ENCODE peak calls at places on chromosomes 7 and 10, in nine cellular contexts. T is naive thymus-derived CD4-positive, alpha-beta T cell; Y is lower lobe of right lung; I is body of pancreas; V is SK-N-SH; D is fibroblast of lung; A is HepG2; B is transverse colon; S is right lobe of liver. O is an unnamed sample.

GRCh38 chr10:129727495-129727894 is 236.6 kb downstream of the EBF3 start:
- DNase-seq in V (no peak), T (no peak), Y (no peak), B (no peak), A (no peak), I (no peak), S (no peak), D (no peak), O (no peak)

GRCh38 chr10:98511861-98512260 is 65.1 kb upstream of the HPS1 start:
- DNase-seq in I (peak; percentile 20), B (no peak), D (no peak), T (no peak), S (no peak), A (no peak), V (no peak), Y (no peak), O (no peak)

GRCh38 chr7:27678617-27679260 is 16.1 kb upstream of the HIBADH start:
- DNase-seq in D (peak; percentile 19), B (no peak), V (no peak), Y (no peak), T (no peak), S (no peak), A (peak; percentile 66), I (no peak), O (no peak)

GRCh38 chr7:138116156-138116555 is 39.9 kb downstream of the AKR1D1 start:
- DNase-seq in T (no peak), Y (no peak), I (no peak), B (no peak), S (no peak), A (no peak), D (peak; percentile 9), V (no peak), O (no peak)

GRCh38 chr7:44311561-44312495 is 13.6 kb downstream of the CAMK2B start:
- DNase-seq in D (no peak), S (peak; percentile 28), T (no peak), V (no peak), I (no peak), B (no peak), A (no peak), Y (no peak), O (peak; percentile 7)

GRCh38 chr7:103657474-103657894 is 211.5 kb upstream of the SLC26A5 start:
- DNase-seq in Y (no peak), T (no peak), S (no peak), V (no peak), B (no peak), D (no peak), I (no peak), A (no peak), O (no peak)

GRCh38 chr10:133292919-133293809 is 15.5 kb downstream of the TUBGCP2 start:
- DNase-seq in S (no peak), I (peak; percentile 55), Y (no peak), T (no peak), V (peak; percentile 34), D (peak; percentile 56), A (no peak), B (no peak), O (no peak)

GRCh38 chr7:157602581-157602980 is 265.8 kb downstream of the DNAJB6 start:
- DNase-seq in Y (no peak), S (no peak), B (no peak), I (no peak), D (no peak), T (no peak), V (no peak), A (no peak), O (no peak)

GRCh38 chr7:98795741-98796493 is 73.9 kb downstream of the TMEM130 start:
- DNase-seq in T (no peak), B (no peak), S (no peak), A (no peak), V (no peak), I (no peak), D (no peak), Y (no peak), O (no peak)

GRCh38 chr10:86635402-86635801 is 18.9 kb upstream of the OPN4 start:
- DNase-seq in Y (no peak), T (no peak), V (no peak), S (no peak), B (no peak), D (peak; percentile 62), A (no peak), I (no peak), O (no peak)

GRCh38 chr7:24239260-24239659 is 44.7 kb upstream of the NPY start:
- DNase-seq in S (no peak), Y (no peak), A (no peak), I (no peak), T (no peak), V (no peak), D (no peak), B (no peak), O (no peak)

GRCh38 chr10:121792198-121792597 is 135.6 kb downstream of the ATE1 start:
- DNase-seq in B (no peak), A (no peak), S (no peak), V (no peak), T (no peak), D (peak; percentile 6), I (no peak), Y (no peak), O (no peak)

GRCh38 chr7:14137676-14138075 is 148.2 kb upstream of the ETV1 start:
- DNase-seq in B (no peak), S (no peak), D (peak; percentile 16), I (no peak), Y (no peak), V (no peak), A (no peak), T (no peak), O (no peak)

GRCh38 chr10:132294561-132295320 is 13.0 kb downstream of the STK32C start:
- DNase-seq in S (peak; percentile 28), A (no peak), I (no peak), V (no peak), Y (peak; percentile 32), D (no peak), B (no peak), T (no peak), O (no peak)

GRCh38 chr7:150962285-150962742 is 15.8 kb downstream of the KCNH2 start:
- DNase-seq in D (no peak), V (no peak), Y (no peak), T (no peak), I (no peak), A (no peak), B (no peak), S (no peak), O (no peak)

GRCh38 chr7:150963707-150964559 is 14.2 kb downstream of the KCNH2 start:
- DNase-seq in S (no peak), B (no peak), T (no peak), Y (no peak), V (no peak), A (no peak), I (no peak), D (no peak), O (no peak)

GRCh38 chr7:150959739-150960734 is 18.1 kb downstream of the KCNH2 start:
- DNase-seq in T (peak; percentile 45), B (no peak), A (no peak), D (no peak), I (no peak), S (no peak), V (no peak), Y (no peak), O (peak; percentile 70)

GRCh38 chr7:150962743-150963399 is 15.2 kb downstream of the KCNH2 start:
- DNase-seq in A (peak; percentile 18), V (peak; percentile 94), D (peak; percentile 27), I (peak; percentile 51), Y (peak; percentile 66), S (no peak), T (peak; percentile 67), B (peak; percentile 60), O (peak; percentile 75)

GRCh38 chr7:150961510-150962284 is 16.4 kb downstream of the KCNH2 start:
- DNase-seq in A (no peak), Y (no peak), T (no peak), I (no peak), D (peak; percentile 44), B (no peak), V (peak; percentile 69), S (no peak), O (peak; percentile 64)
- H3K4me1 ChIP-seq in A (no peaks in the 10 kb centered on the region), Y (peaks cover 22% of the 10 kb centered on the region), T (no peaks in the 10 kb centered on the region), I (peaks cover 4% of the 10 kb centered on the region), D (peaks cover 3% of the 10 kb centered on the region), B (peaks cover 41% of the 10 kb centered on the region), V (no peaks in the 10 kb centered on the region), S (no peaks in the 10 kb centered on the region), O (peaks cover 50% of the 10 kb centered on the region)

GRCh38 chr7:42928754-42929153 is 3.2 kb downstream of the PSMA2 start:
- DNase-seq in V (no peak), B (no peak), T (no peak), Y (no peak), I (no peak), D (no peak), A (no peak), S (no peak), O (no peak)

GRCh38 chr7:42922017-42922753 is 9.8 kb downstream of the PSMA2 start:
- DNase-seq in B (no peak), S (no peak), I (no peak), Y (no peak), T (no peak), V (no peak), A (no peak), D (no peak), O (no peak)

GRCh38 chr7:42926204-42926603 is 5.8 kb downstream of the PSMA2 start:
- DNase-seq in B (no peak), T (no peak), Y (no peak), A (no peak), V (no peak), I (no peak), S (no peak), D (no peak), O (no peak)

GRCh38 chr7:42924223-42924877 is 7.6 kb downstream of the PSMA2 start:
- DNase-seq in Y (no peak), D (no peak), A (no peak), V (no peak), I (no peak), T (no peak), S (no peak), B (no peak), O (no peak)

GRCh38 chr7:42925630-42926029 is 6.3 kb downstream of the PSMA2 start:
- DNase-seq in D (no peak), A (no peak), B (no peak), S (no peak), T (no peak), Y (no peak), I (no peak), V (no peak), O (no peak)
- H3K4me1 ChIP-seq in D (peaks cover 2% of the 10 kb centered on the region), A (peaks cover 34% of the 10 kb centered on the region), B (peaks cover 33% of the 10 kb centered on the region), S (no peaks in the 10 kb centered on the region), T (peaks cover 11% of the 10 kb centered on the region), Y (peaks cover 45% of the 10 kb centered on the region), I (peaks cover 22% of the 10 kb centered on the region), V (no peaks in the 10 kb centered on the region), O (peaks cover 5% of the 10 kb centered on the region)

DNA sequence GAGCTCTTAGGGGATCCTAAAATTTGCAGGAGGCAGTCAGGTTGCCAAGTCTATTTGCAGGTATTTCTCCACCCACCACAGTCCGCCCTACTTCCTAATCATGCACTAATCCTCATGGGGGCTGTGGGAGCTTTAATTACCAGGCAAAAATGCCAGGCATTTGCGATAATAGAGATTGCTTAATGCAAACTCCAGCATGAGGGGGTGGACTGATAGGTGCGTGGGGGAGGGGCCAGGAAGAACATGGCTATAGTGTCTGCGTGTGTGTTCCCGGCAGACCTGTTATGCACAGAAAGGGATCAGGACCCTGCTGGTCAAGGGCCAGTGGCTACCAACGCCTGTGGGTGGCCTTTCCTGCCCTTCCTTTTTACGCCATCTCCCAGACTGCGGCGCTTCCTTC is 15.6 kb upstream of the AQP1 start:
- DNase-seq in D (no peak), Y (no peak), S (no peak), B (no peak), T (no peak), V (no peak), A (no peak), I (peak; percentile 72), O (no peak)
- H3K4me1 ChIP-seq in D (peaks cover 9% of the 10 kb centered on the region), Y (peaks cover 86% of the 10 kb centered on the region), S (no peaks in the 10 kb centered on the region), B (peaks cover 14% of the 10 kb centered on the region), T (no peaks in the 10 kb centered on the region), V (no peaks in the 10 kb centered on the region), A (no peaks in the 10 kb centered on the region), I (peaks cover 85% of the 10 kb centered on the region), O (peaks cover 47% of the 10 kb centered on the region)

GRCh38 chr10:32958992-32959703 is 1.1 kb upstream of the ITGB1 start:
- DNase-seq in B (no peak), D (no peak), V (peak; percentile 25), I (no peak), S (no peak), T (no peak), Y (no peak), A (no peak), O (no peak)
- H3K4me1 ChIP-seq in B (peaks cover 58% of the 10 kb centered on the region), D (peaks cover 7% of the 10 kb centered on the region), V (peaks cover 14% of the 10 kb centered on the region), I (peaks cover 56% of the 10 kb centered on the region), S (no peaks in the 10 kb centered on the region), T (peaks cover 3% of the 10 kb centered on the region), Y (peaks cover 73% of the 10 kb centered on the region), A (peaks cover 48% of the 10 kb centered on the region), O (peaks cover 16% of the 10 kb centered on the region)